ENCODE peak calls at places on chromosomes 12 and 14, in five cellular contexts. Z is activated T-helper 1 cell treated with anti-CD3 and anti-CD28 coated beads, Interleukin-12 subunit alpha, Interleukin-12 subunit beta, Interleukin-2, Interleukin-4 antibody, amounts not matched to agents 30 ng/mL and 10 ng/mL and 1 ng/mL, durations not matched to agents 14 hours and 24 hours and 36 hours; F is Calu3; E is endothelial cell; Q is iris pigment epithelial cell. K is an unnamed sample.
A peak's percentile ranks its signal among the peaks of the same experiment; 100 is the strongest.

GRCh38 chr12:46492471-46493351 is 120.1 kb upstream of the SLC38A2 start:
- DNase-seq in E (no peak), F (peak; percentile 45), Q (peak; percentile 99), Z (no peak), K (peak; percentile 100)

GRCh38 chr12:71216725-71217579 is 59.2 kb upstream of the TSPAN8 start:
- DNase-seq in F (peak; percentile 65), Q (peak; percentile 16), Z (no peak), E (peak; percentile 38), K (peak; percentile 28)

GRCh38 chr12:111773801-111774551 is 7.2 kb downstream of the ALDH2 start:
- DNase-seq in Q (peak; percentile 75), F (peak; percentile 39), Z (no peak), E (no peak), K (peak; percentile 89)

GRCh38 chr12:70719672-70720420 is 82.6 kb upstream of the PTPRB start:
- DNase-seq in Z (no peak), E (peak; percentile 74), F (peak; percentile 41), Q (peak; percentile 26), K (peak; percentile 1)

GRCh38 chr12:131831021-131831571 is 2.9 kb downstream of the MMP17 start:
- DNase-seq in Q (peak; percentile 20), F (no peak), E (no peak), Z (no peak), K (no peak)

GRCh38 chr12:67237231-67237630 is 31.9 kb upstream of the CAND1 start:
- DNase-seq in E (no peak), Q (no peak), F (peak; percentile 58), Z (no peak), K (peak; percentile 28)

GRCh38 chr14:76844223-76844622 is 18.0 kb downstream of the LRRC74A start:
- DNase-seq in Q (peak; percentile 58), Z (peak; percentile 37), E (peak; percentile 61), F (peak; percentile 23), K (no peak)

GRCh38 chr14:100288382-100289185 is 17.7 kb downstream of the SLC25A29 start:
- DNase-seq in Z (no peak), Q (no peak), F (no peak), E (no peak), K (no peak)

GRCh38 chr12:120261951-120262851 is 3.3 kb downstream of the PXN start:
- DNase-seq in E (no peak), Q (peak; percentile 48), Z (no peak), F (peak; percentile 34), K (no peak)

GRCh38 chr12:132710062-132710421 is 600 bp upstream of the PGAM5 start:
- DNase-seq in F (no peak), Z (peak; percentile 12), Q (no peak), E (peak; percentile 33), K (no peak)

GRCh38 chr12:116892318-116892717 is 11.1 kb upstream of the HRK start:
- DNase-seq in E (no peak), F (no peak), Z (no peak), Q (peak; percentile 24), K (no peak)

GRCh38 chr14:64540208-64541202 is at the start of gene HSPA2:
- DNase-seq in Z (peak; percentile 94), Q (peak; percentile 100), E (peak; percentile 94), F (peak; percentile 98), K (peak; percentile 88)

GRCh38 chr14:101695659-101696058 is 65.8 kb upstream of the PPP2R5C start:
- DNase-seq in F (no peak), Q (no peak), Z (no peak), E (no peak), K (no peak)

GRCh38 chr12:106345739-106346138 is 11.8 kb upstream of the POLR3B start:
- DNase-seq in Z (no peak), E (peak; percentile 53), Q (peak; percentile 67), F (peak; percentile 65), K (peak; percentile 77)

GRCh38 chr12:106585237-106585834 is 2.5 kb downstream of the RFX4 start:
- DNase-seq in Z (no peak), Q (no peak), F (no peak), E (no peak), K (no peak)

GRCh38 chr14:51079085-51079484 is 15.8 kb downstream of the TRIM9 start:
- DNase-seq in Z (no peak), F (no peak), E (no peak), Q (peak; percentile 6), K (no peak)

GRCh38 chr12:66916189-66916588 is 237.3 kb upstream of the GRIP1 start:
- DNase-seq in F (no peak), E (no peak), Q (no peak), Z (no peak), K (no peak)

GRCh38 chr12:113082486-113083148 is 26.1 kb downstream of the DTX1 start:
- DNase-seq in F (no peak), Z (no peak), Q (no peak), E (no peak), K (no peak)

GRCh38 chr14:68479247-68479646 is 313.6 kb downstream of the ZFP36L1 start:
- DNase-seq in E (no peak), Q (peak; percentile 69), Z (no peak), F (no peak), K (no peak)

GRCh38 chr12:117109943-117110342 is 10.7 kb upstream of the TESC start:
- DNase-seq in Q (no peak), F (no peak), Z (no peak), E (no peak), K (no peak)

GRCh38 chr14:60266021-60266937 is 17.3 kb downstream of the PPM1A start:
- DNase-seq in E (peak; percentile 44), F (peak; percentile 10), Q (peak; percentile 38), Z (no peak), K (peak; percentile 27)

GRCh38 chr12:96099431-96099830 is 64.0 kb upstream of the LTA4H start:
- DNase-seq in Q (no peak), F (no peak), Z (no peak), E (no peak), K (no peak)

GRCh38 chr12:117124421-117125274 is 25.4 kb upstream of the TESC start:
- DNase-seq in E (no peak), F (no peak), Z (no peak), Q (no peak), K (peak; percentile 28)

GRCh38 chr12:57235012-57235727 is 5.7 kb downstream of the SHMT2 start:
- DNase-seq in Q (peak; percentile 34), Z (no peak), E (no peak), F (no peak), K (peak; percentile 63)

GRCh38 chr14:103006106-103006505 is 51.2 kb downstream of the CDC42BPB start:
- DNase-seq in F (no peak), Z (no peak), E (no peak), Q (no peak), K (no peak)

GRCh38 chr12:108087900-108088299 is 41.2 kb upstream of the WSCD2 start:
- DNase-seq in F (no peak), Q (no peak), E (no peak), Z (no peak), K (no peak)

GRCh38 chr12:4116251-4117111 is 157.1 kb upstream of the CCND2 start:
- DNase-seq in Q (peak; percentile 88), F (peak; percentile 14), Z (no peak), E (no peak), K (peak; percentile 19)

K was measured in HepG2.